ENCODE peak calls at places on chromosome 2, in seven cellular contexts. One of them, this sample, is unnamed.

GRCh38 chr2:217899231-217900009 is 103.4 kb downstream of the TNS1 start:
- DNase-seq in MV-4-11: peak; percentile 72
- DNase-seq in EH: peak; percentile 94
- DNase-seq in HT1080: peak; percentile 91
- DNase-seq in HFF-Myc: no peak
- DNase-seq in activated CD4-positive, alpha-beta T cell treated with anti-CD3 and anti-CD28 coated beads, Interleukin-2, amount 50 U/mL, for 1 hour: no peak
- DNase-seq in left colon: peak; percentile 68
- DNase-seq in this sample: peak; percentile 82

GRCh38 chr2:2590796-2591541 is 259.9 kb upstream of the MYT1L start:
- DNase-seq in MV-4-11: no peak
- DNase-seq in EH: no peak
- DNase-seq in HT1080: no peak
- DNase-seq in HFF-Myc: no peak
- DNase-seq in activated CD4-positive, alpha-beta T cell treated with anti-CD3 and anti-CD28 coated beads, Interleukin-2, amount 50 U/mL, for 1 hour: no peak
- DNase-seq in left colon: no peak
- DNase-seq in this sample: no peak

GRCh38 chr2:138829326-138829725 is 49.1 kb upstream of the NXPH2 start:
- DNase-seq in MV-4-11: peak; percentile 28
- DNase-seq in EH: peak; percentile 12
- DNase-seq in HT1080: peak; percentile 57
- DNase-seq in HFF-Myc: no peak
- DNase-seq in activated CD4-positive, alpha-beta T cell treated with anti-CD3 and anti-CD28 coated beads, Interleukin-2, amount 50 U/mL, for 1 hour: peak; percentile 13
- DNase-seq in left colon: no peak
- DNase-seq in this sample: no peak

GRCh38 chr2:41729800-41730364 is 317.9 kb upstream of the PKDCC start:
- DNase-seq in MV-4-11: peak; percentile 58
- DNase-seq in EH: no peak
- DNase-seq in HT1080: no peak
- DNase-seq in HFF-Myc: no peak
- DNase-seq in activated CD4-positive, alpha-beta T cell treated with anti-CD3 and anti-CD28 coated beads, Interleukin-2, amount 50 U/mL, for 1 hour: no peak
- DNase-seq in left colon: no peak
- DNase-seq in this sample: no peak

GRCh38 chr2:33022989-33023731 is 76.4 kb downstream of the LTBP1 start:
- DNase-seq in MV-4-11: no peak
- DNase-seq in EH: peak; percentile 91
- DNase-seq in HT1080: peak; percentile 87
- DNase-seq in HFF-Myc: peak; percentile 71
- DNase-seq in activated CD4-positive, alpha-beta T cell treated with anti-CD3 and anti-CD28 coated beads, Interleukin-2, amount 50 U/mL, for 1 hour: no peak
- DNase-seq in left colon: no peak
- DNase-seq in this sample: no peak

GRCh38 chr2:26989156-26989555 is 18.7 kb downstream of the MAPRE3 start:
- DNase-seq in MV-4-11: no peak
- DNase-seq in EH: peak; percentile 64
- DNase-seq in HT1080: peak; percentile 65
- DNase-seq in HFF-Myc: no peak
- DNase-seq in activated CD4-positive, alpha-beta T cell treated with anti-CD3 and anti-CD28 coated beads, Interleukin-2, amount 50 U/mL, for 1 hour: no peak
- DNase-seq in left colon: no peak
- DNase-seq in this sample: no peak

GRCh38 chr2:207967121-207967520 is 58.2 kb downstream of the PLEKHM3 start:
- DNase-seq in MV-4-11: no peak
- DNase-seq in EH: no peak
- DNase-seq in HT1080: no peak
- DNase-seq in HFF-Myc: no peak
- DNase-seq in activated CD4-positive, alpha-beta T cell treated with anti-CD3 and anti-CD28 coated beads, Interleukin-2, amount 50 U/mL, for 1 hour: no peak
- DNase-seq in left colon: no peak
- DNase-seq in this sample: no peak

GRCh38 chr2:86176583-86176982 is 18.7 kb downstream of the IMMT start:
- DNase-seq in MV-4-11: no peak
- DNase-seq in EH: peak; percentile 48
- DNase-seq in HT1080: no peak
- DNase-seq in HFF-Myc: no peak
- DNase-seq in activated CD4-positive, alpha-beta T cell treated with anti-CD3 and anti-CD28 coated beads, Interleukin-2, amount 50 U/mL, for 1 hour: no peak
- DNase-seq in left colon: no peak
- DNase-seq in this sample: no peak

GRCh38 chr2:48220463-48220862 is 309.5 kb upstream of the STON1 start:
- DNase-seq in MV-4-11: peak; percentile 71
- DNase-seq in EH: no peak
- DNase-seq in HT1080: no peak
- DNase-seq in HFF-Myc: no peak
- DNase-seq in activated CD4-positive, alpha-beta T cell treated with anti-CD3 and anti-CD28 coated beads, Interleukin-2, amount 50 U/mL, for 1 hour: no peak
- DNase-seq in left colon: no peak
- DNase-seq in this sample: no peak

GRCh38 chr2:192194866-192195547 is at the start of gene TMEFF2:
- DNase-seq in MV-4-11: no peak
- DNase-seq in EH: peak; percentile 72
- DNase-seq in HT1080: peak; percentile 47
- DNase-seq in HFF-Myc: no peak
- DNase-seq in activated CD4-positive, alpha-beta T cell treated with anti-CD3 and anti-CD28 coated beads, Interleukin-2, amount 50 U/mL, for 1 hour: peak; percentile 20
- DNase-seq in left colon: peak; percentile 24
- DNase-seq in this sample: peak; percentile 83

GRCh38 chr2:233373316-233373715 is 19.0 kb downstream of the DGKD start:
- DNase-seq in MV-4-11: no peak
- DNase-seq in EH: no peak
- DNase-seq in HT1080: no peak
- DNase-seq in HFF-Myc: no peak
- DNase-seq in activated CD4-positive, alpha-beta T cell treated with anti-CD3 and anti-CD28 coated beads, Interleukin-2, amount 50 U/mL, for 1 hour: no peak
- DNase-seq in left colon: no peak
- DNase-seq in this sample: no peak

GRCh38 chr2:43110442-43110871 is 115.9 kb downstream of the ZFP36L2 start:
- DNase-seq in MV-4-11: no peak
- DNase-seq in EH: peak; percentile 92
- DNase-seq in HT1080: no peak
- DNase-seq in HFF-Myc: no peak
- DNase-seq in activated CD4-positive, alpha-beta T cell treated with anti-CD3 and anti-CD28 coated beads, Interleukin-2, amount 50 U/mL, for 1 hour: no peak
- DNase-seq in left colon: no peak
- DNase-seq in this sample: no peak

GRCh38 chr2:144152817-144153271 is 367.1 kb downstream of the ZEB2 start:
- DNase-seq in MV-4-11: peak; percentile 57
- DNase-seq in EH: peak; percentile 89
- DNase-seq in HT1080: no peak
- DNase-seq in HFF-Myc: no peak
- DNase-seq in activated CD4-positive, alpha-beta T cell treated with anti-CD3 and anti-CD28 coated beads, Interleukin-2, amount 50 U/mL, for 1 hour: no peak
- DNase-seq in left colon: no peak
- DNase-seq in this sample: no peak

GRCh38 chr2:71716697-71717624 is 263.6 kb downstream of the DYSF start:
- DNase-seq in MV-4-11: peak; percentile 50
- DNase-seq in EH: peak; percentile 97
- DNase-seq in HT1080: peak; percentile 67
- DNase-seq in HFF-Myc: peak; percentile 81
- DNase-seq in activated CD4-positive, alpha-beta T cell treated with anti-CD3 and anti-CD28 coated beads, Interleukin-2, amount 50 U/mL, for 1 hour: no peak
- DNase-seq in left colon: peak; percentile 52
- DNase-seq in this sample: no peak

GRCh38 chr2:152054593-152054992 is 44.3 kb downstream of the CACNB4 start:
- DNase-seq in MV-4-11: peak; percentile 83
- DNase-seq in EH: peak; percentile 87
- DNase-seq in HT1080: peak; percentile 81
- DNase-seq in HFF-Myc: no peak
- DNase-seq in activated CD4-positive, alpha-beta T cell treated with anti-CD3 and anti-CD28 coated beads, Interleukin-2, amount 50 U/mL, for 1 hour: no peak
- DNase-seq in left colon: no peak
- DNase-seq in this sample: no peak

GRCh38 chr2:46988733-46989481 is 73.3 kb upstream of the MCFD2 start:
- DNase-seq in MV-4-11: no peak
- DNase-seq in EH: no peak
- DNase-seq in HT1080: no peak
- DNase-seq in HFF-Myc: no peak
- DNase-seq in activated CD4-positive, alpha-beta T cell treated with anti-CD3 and anti-CD28 coated beads, Interleukin-2, amount 50 U/mL, for 1 hour: no peak
- DNase-seq in left colon: peak; percentile 40
- DNase-seq in this sample: no peak

GRCh38 chr2:119856469-119856901 is 96.8 kb downstream of the PTPN4 start:
- DNase-seq in MV-4-11: no peak
- DNase-seq in EH: no peak
- DNase-seq in HT1080: no peak
- DNase-seq in HFF-Myc: no peak
- DNase-seq in activated CD4-positive, alpha-beta T cell treated with anti-CD3 and anti-CD28 coated beads, Interleukin-2, amount 50 U/mL, for 1 hour: no peak
- DNase-seq in left colon: no peak
- DNase-seq in this sample: no peak

GRCh38 chr2:50449306-50449705 is 582.6 kb downstream of the NRXN1 start:
- DNase-seq in MV-4-11: no peak
- DNase-seq in EH: no peak
- DNase-seq in HT1080: peak; percentile 66
- DNase-seq in HFF-Myc: no peak
- DNase-seq in activated CD4-positive, alpha-beta T cell treated with anti-CD3 and anti-CD28 coated beads, Interleukin-2, amount 50 U/mL, for 1 hour: no peak
- DNase-seq in left colon: no peak
- DNase-seq in this sample: no peak

GRCh38 chr2:235234711-235235110 is 259.1 kb upstream of the AGAP1 start:
- DNase-seq in MV-4-11: no peak
- DNase-seq in EH: no peak
- DNase-seq in HT1080: no peak
- DNase-seq in HFF-Myc: no peak
- DNase-seq in activated CD4-positive, alpha-beta T cell treated with anti-CD3 and anti-CD28 coated beads, Interleukin-2, amount 50 U/mL, for 1 hour: no peak
- DNase-seq in left colon: no peak
- DNase-seq in this sample: no peak